ENCODE peak calls at places on chromosomes 3 and 15, in ten cellular contexts. A is stimulated activated CD4-positive, alpha-beta T cell treated with anti-CD3 and anti-CD28 coated beads, Interleukin-2, amount 100 ng/mL, for 24 hours; D is GOT3; Y is activated CD4-positive, alpha-beta T cell treated with anti-CD3 and anti-CD28 coated beads, Interleukin-2, amount 50 U/mL, for 24 hours; T is iPS-NIHi11; R is stimulated activated CD8-positive, alpha-beta memory T cell treated with anti-CD3 and anti-CD28 coated beads, Interleukin-15, amount 100 ng/mL, for 1 hour; Q is NCI-H2029 treated with DMSO at 0.1 percent for 48 hours; I is psoas muscle; X is NCI-H1436; C is HuH-7.5. W is an unnamed sample.

GRCh38 chr15:74127954-74128784 is 2.2 kb upstream of the ISLR2 start:
- DNase-seq in R (no peak), Q (no peak), A (peak; percentile 31), T (no peak), D (no peak), I (peak; percentile 26), Y (no peak), X (no peak), C (no peak), W (peak; percentile 59)

GRCh38 chr3:115617573-115617972 is 5.7 kb upstream of the GAP43 start:
- DNase-seq in C (no peak), D (no peak), Y (no peak), A (no peak), I (no peak), Q (no peak), X (no peak), R (no peak), T (no peak), W (no peak)

GRCh38 chr15:68341851-68342336 is 64.3 kb downstream of the FEM1B start:
- DNase-seq in X (no peak), Q (no peak), I (peak; percentile 33), C (no peak), A (no peak), R (no peak), D (no peak), T (no peak), Y (no peak), W (no peak)

GRCh38 chr3:170154569-170155143 is 26.9 kb downstream of the PHC3 start:
- DNase-seq in Q (no peak), X (no peak), T (no peak), C (no peak), I (no peak), A (no peak), R (no peak), D (no peak), Y (no peak), W (no peak)

GRCh38 chr15:56244811-56245576 is 1.3 kb upstream of the RFX7 start:
- DNase-seq in Y (peak; percentile 4), X (peak; percentile 33), D (no peak), R (no peak), T (no peak), C (peak; percentile 16), I (no peak), Q (no peak), A (peak; percentile 58), W (peak; percentile 9)

GRCh38 chr3:21159565-21159950 is 591.5 kb downstream of the ZNF385D start:
- DNase-seq in Y (no peak), I (no peak), C (no peak), T (no peak), A (no peak), X (no peak), D (no peak), R (no peak), Q (no peak), W (peak; percentile 25)

GRCh38 chr15:61906961-61907752 is 153.1 kb downstream of the VPS13C start:
- DNase-seq in I (no peak), Y (no peak), C (no peak), A (no peak), R (no peak), X (no peak), D (no peak), Q (no peak), T (no peak), W (no peak)

GRCh38 chr15:41888662-41889253 is 5.1 kb downstream of the SPTBN5 start:
- DNase-seq in A (no peak), X (no peak), I (no peak), C (no peak), T (no peak), D (no peak), Y (no peak), Q (no peak), R (no peak), W (no peak)

GRCh38 chr3:144556392-144556791 is 584.8 kb downstream of the DIPK2A start:
- DNase-seq in X (no peak), C (peak; percentile 15), A (no peak), R (no peak), Q (no peak), D (no peak), Y (no peak), T (no peak), I (no peak), W (no peak)

W was measured in left kidney.